ENCODE peak calls at places on chromosomes 11 and 22, in seven cellular contexts. One of them, this sample, is unnamed.

GRCh38 chr11:45162916-45163879 is 16.8 kb downstream of the PRDM11 start:
- DNase-seq in astrocyte of the spinal cord: no peak
- DNase-seq in fibroblast of lung: no peak
- DNase-seq in kidney: no peak
- DNase-seq in endodermal cell: no peak
- DNase-seq in psoas muscle: no peak
- DNase-seq in A549: no peak
- DNase-seq in this sample: no peak

GRCh38 chr11:91624021-91624420 is 600.6 kb upstream of the FAT3 start:
- DNase-seq in astrocyte of the spinal cord: no peak
- DNase-seq in fibroblast of lung: no peak
- DNase-seq in kidney: no peak
- DNase-seq in endodermal cell: no peak
- DNase-seq in psoas muscle: no peak
- DNase-seq in A549: no peak
- DNase-seq in this sample: no peak

GRCh38 chr11:34065505-34066203 is 14.1 kb downstream of the CAPRIN1 start:
- DNase-seq in astrocyte of the spinal cord: peak
- DNase-seq in fibroblast of lung: peak
- DNase-seq in kidney: no peak
- DNase-seq in endodermal cell: peak
- DNase-seq in psoas muscle: no peak
- DNase-seq in A549: no peak
- DNase-seq in this sample: no peak

GRCh38 chr22:50199836-50200332 is 927 bp upstream of the SELENOO start:
- DNase-seq in astrocyte of the spinal cord: no peak
- DNase-seq in fibroblast of lung: peak
- DNase-seq in kidney: no peak
- DNase-seq in endodermal cell: peak
- DNase-seq in psoas muscle: no peak
- DNase-seq in A549: no peak
- DNase-seq in this sample: no peak

GRCh38 chr11:67267188-67268035 is 1.1 kb downstream of the GRK2 start:
- DNase-seq in astrocyte of the spinal cord: no peak
- DNase-seq in fibroblast of lung: no peak
- DNase-seq in kidney: peak
- DNase-seq in endodermal cell: no peak
- DNase-seq in psoas muscle: peak
- DNase-seq in A549: no peak
- DNase-seq in this sample: no peak

GRCh38 chr11:1548221-1549070 is 23.6 kb downstream of the DUSP8 start:
- DNase-seq in astrocyte of the spinal cord: no peak
- DNase-seq in fibroblast of lung: peak
- DNase-seq in kidney: peak
- DNase-seq in endodermal cell: peak
- DNase-seq in psoas muscle: peak
- DNase-seq in A549: peak
- DNase-seq in this sample: no peak

GRCh38 chr22:19755145-19755710 is 5.3 kb upstream of the TBX1 start:
- DNase-seq in astrocyte of the spinal cord: no peak
- DNase-seq in fibroblast of lung: no peak
- DNase-seq in kidney: no peak
- DNase-seq in endodermal cell: peak
- DNase-seq in psoas muscle: no peak
- DNase-seq in A549: no peak
- DNase-seq in this sample: no peak

GRCh38 chr11:66299189-66299588 is 7.5 kb downstream of the TMEM151A start:
- DNase-seq in astrocyte of the spinal cord: no peak
- DNase-seq in fibroblast of lung: no peak
- DNase-seq in kidney: no peak
- DNase-seq in endodermal cell: no peak
- DNase-seq in psoas muscle: no peak
- DNase-seq in A549: no peak
- DNase-seq in this sample: no peak

GRCh38 chr11:69551963-69552362 is 70.5 kb downstream of the LINC01488 start:
- DNase-seq in astrocyte of the spinal cord: no peak
- DNase-seq in fibroblast of lung: no peak
- DNase-seq in kidney: no peak
- DNase-seq in endodermal cell: no peak
- DNase-seq in psoas muscle: no peak
- DNase-seq in A549: no peak
- DNase-seq in this sample: no peak

GRCh38 chr11:16925495-16926065 is 88.6 kb downstream of the PLEKHA7 start:
- DNase-seq in astrocyte of the spinal cord: peak
- DNase-seq in fibroblast of lung: peak
- DNase-seq in kidney: peak
- DNase-seq in endodermal cell: peak
- DNase-seq in psoas muscle: peak
- DNase-seq in A549: peak
- DNase-seq in this sample: no peak
- H3K4me3 ChIP-seq in astrocyte of the spinal cord: peak
- H3K4me3 ChIP-seq in fibroblast of lung: peak
- H3K4me3 ChIP-seq in kidney: peak
- H3K4me3 ChIP-seq in endodermal cell: peak
- H3K4me3 ChIP-seq in psoas muscle: peak
- H3K4me3 ChIP-seq in A549: peak
- H3K4me3 ChIP-seq in this sample: peak

GRCh38 chr11:57179701-57180100 is 2.1 kb upstream of the LRRC55 start:
- DNase-seq in astrocyte of the spinal cord: no peak
- DNase-seq in fibroblast of lung: no peak
- DNase-seq in kidney: no peak
- DNase-seq in endodermal cell: no peak
- DNase-seq in psoas muscle: no peak
- DNase-seq in A549: no peak
- DNase-seq in this sample: no peak
- H3K4me3 ChIP-seq in astrocyte of the spinal cord: no peak
- H3K4me3 ChIP-seq in fibroblast of lung: no peak
- H3K4me3 ChIP-seq in kidney: no peak
- H3K4me3 ChIP-seq in endodermal cell: peak
- H3K4me3 ChIP-seq in psoas muscle: no peak
- H3K4me3 ChIP-seq in A549: no peak
- H3K4me3 ChIP-seq in this sample: no peak

GRCh38 chr11:32439488-32440210 is 4.3 kb upstream of the WT1 start:
- DNase-seq in astrocyte of the spinal cord: no peak
- DNase-seq in fibroblast of lung: no peak
- DNase-seq in kidney: no peak
- DNase-seq in endodermal cell: peak
- DNase-seq in psoas muscle: no peak
- DNase-seq in A549: no peak
- DNase-seq in this sample: no peak
- H3K4me3 ChIP-seq in astrocyte of the spinal cord: no peak
- H3K4me3 ChIP-seq in fibroblast of lung: no peak
- H3K4me3 ChIP-seq in kidney: no peak
- H3K4me3 ChIP-seq in endodermal cell: peak
- H3K4me3 ChIP-seq in psoas muscle: no peak
- H3K4me3 ChIP-seq in A549: no peak
- H3K4me3 ChIP-seq in this sample: no peak

GRCh38 chr11:43879789-43880639 is 617 bp upstream of the ALKBH3 start:
- DNase-seq in astrocyte of the spinal cord: no peak
- DNase-seq in fibroblast of lung: no peak
- DNase-seq in kidney: no peak
- DNase-seq in endodermal cell: no peak
- DNase-seq in psoas muscle: no peak
- DNase-seq in A549: no peak
- DNase-seq in this sample: no peak

GRCh38 chr11:43874738-43875137 is 5.9 kb upstream of the ALKBH3 start:
- DNase-seq in astrocyte of the spinal cord: no peak
- DNase-seq in fibroblast of lung: no peak
- DNase-seq in kidney: no peak
- DNase-seq in endodermal cell: no peak
- DNase-seq in psoas muscle: no peak
- DNase-seq in A549: no peak
- DNase-seq in this sample: no peak

DNA sequence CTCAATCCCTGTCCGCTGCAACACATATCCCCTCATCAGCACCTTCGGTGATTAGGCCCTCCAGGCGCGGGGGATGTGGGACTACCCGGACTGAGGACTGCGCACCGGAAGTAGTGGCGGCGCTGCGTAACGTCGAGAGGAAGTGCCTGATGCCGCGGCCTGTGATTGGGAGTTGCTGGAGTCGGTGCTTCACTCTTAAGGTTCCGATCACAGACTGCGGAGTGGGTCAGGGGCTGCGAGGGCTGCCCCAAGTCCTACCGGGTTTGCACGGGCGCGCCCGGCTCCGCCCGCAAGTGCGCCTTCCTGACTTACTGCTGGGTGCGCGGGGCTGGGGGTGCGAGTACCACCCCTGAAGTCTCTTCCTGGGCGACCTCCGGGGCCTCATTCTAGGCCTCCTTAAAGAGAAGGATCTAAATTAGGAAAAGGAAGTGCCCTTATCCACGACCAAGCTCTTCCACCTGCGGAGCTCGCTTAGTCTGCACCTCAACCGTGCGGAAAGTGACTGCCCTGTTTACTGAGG is at the start of gene ALKBH3:
- DNase-seq in astrocyte of the spinal cord: peak
- DNase-seq in fibroblast of lung: peak
- DNase-seq in kidney: peak
- DNase-seq in endodermal cell: peak
- DNase-seq in psoas muscle: peak
- DNase-seq in A549: peak
- DNase-seq in this sample: peak
- H3K4me3 ChIP-seq in astrocyte of the spinal cord: peak
- H3K4me3 ChIP-seq in fibroblast of lung: peak
- H3K4me3 ChIP-seq in kidney: peak
- H3K4me3 ChIP-seq in endodermal cell: peak
- H3K4me3 ChIP-seq in psoas muscle: peak
- H3K4me3 ChIP-seq in A549: peak
- H3K4me3 ChIP-seq in this sample: peak

DNA sequence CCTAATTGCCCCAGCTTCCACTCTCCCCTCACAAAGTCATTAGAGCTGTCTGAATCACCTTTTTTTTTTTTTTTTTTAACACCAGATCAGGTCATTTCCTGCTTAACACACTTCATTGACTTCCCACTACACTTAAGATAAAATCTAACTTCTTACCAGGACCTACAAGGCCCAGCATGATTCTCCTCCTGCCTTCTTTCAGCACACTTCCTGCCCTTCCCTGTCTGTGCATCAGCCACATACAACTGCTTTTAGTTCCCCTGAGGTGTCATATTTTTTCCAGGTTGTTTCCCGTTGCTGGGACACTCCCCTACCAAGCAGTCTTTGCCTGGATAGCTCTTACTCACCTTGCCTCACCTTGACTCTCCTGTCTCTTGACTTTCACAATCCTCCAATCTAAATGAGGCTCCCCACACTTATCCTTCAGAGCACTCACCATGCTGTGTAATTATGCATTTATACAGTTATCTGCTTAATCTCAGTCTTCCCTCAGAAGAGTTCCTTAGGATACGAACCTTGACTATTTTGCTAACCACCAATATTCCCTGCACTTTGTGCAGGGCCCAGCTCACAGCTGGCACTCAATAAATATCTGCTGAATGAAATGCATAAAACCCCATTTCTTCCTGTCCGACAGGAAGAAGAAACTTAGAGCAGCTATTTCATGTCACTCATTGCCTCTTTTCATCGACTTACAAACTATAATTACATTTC is 96.6 kb upstream of the AKIP1 start:
- DNase-seq in astrocyte of the spinal cord: peak
- DNase-seq in fibroblast of lung: peak
- DNase-seq in kidney: no peak
- DNase-seq in endodermal cell: peak
- DNase-seq in psoas muscle: no peak
- DNase-seq in A549: no peak
- DNase-seq in this sample: no peak
- H3K4me3 ChIP-seq in astrocyte of the spinal cord: no peak
- H3K4me3 ChIP-seq in fibroblast of lung: no peak
- H3K4me3 ChIP-seq in kidney: no peak
- H3K4me3 ChIP-seq in endodermal cell: no peak
- H3K4me3 ChIP-seq in psoas muscle: no peak
- H3K4me3 ChIP-seq in A549: no peak
- H3K4me3 ChIP-seq in this sample: no peak

GRCh38 chr11:61815790-61816735 is 740 bp downstream of the FADS1 start:
- DNase-seq in astrocyte of the spinal cord: peak
- DNase-seq in fibroblast of lung: peak
- DNase-seq in kidney: peak
- DNase-seq in endodermal cell: peak
- DNase-seq in psoas muscle: peak
- DNase-seq in A549: peak
- DNase-seq in this sample: no peak
- H3K4me3 ChIP-seq in astrocyte of the spinal cord: peak
- H3K4me3 ChIP-seq in fibroblast of lung: peak
- H3K4me3 ChIP-seq in kidney: peak
- H3K4me3 ChIP-seq in endodermal cell: peak
- H3K4me3 ChIP-seq in psoas muscle: peak
- H3K4me3 ChIP-seq in A549: peak
- H3K4me3 ChIP-seq in this sample: peak

GRCh38 chr22:41913842-41914534 is 886 bp downstream of the SHISA8 start:
- DNase-seq in astrocyte of the spinal cord: no peak
- DNase-seq in fibroblast of lung: no peak
- DNase-seq in kidney: no peak
- DNase-seq in endodermal cell: peak
- DNase-seq in psoas muscle: no peak
- DNase-seq in A549: no peak
- DNase-seq in this sample: no peak
- H3K4me3 ChIP-seq in astrocyte of the spinal cord: no peak
- H3K4me3 ChIP-seq in fibroblast of lung: no peak
- H3K4me3 ChIP-seq in kidney: no peak
- H3K4me3 ChIP-seq in endodermal cell: no peak
- H3K4me3 ChIP-seq in psoas muscle: no peak
- H3K4me3 ChIP-seq in A549: peak
- H3K4me3 ChIP-seq in this sample: no peak

DNA sequence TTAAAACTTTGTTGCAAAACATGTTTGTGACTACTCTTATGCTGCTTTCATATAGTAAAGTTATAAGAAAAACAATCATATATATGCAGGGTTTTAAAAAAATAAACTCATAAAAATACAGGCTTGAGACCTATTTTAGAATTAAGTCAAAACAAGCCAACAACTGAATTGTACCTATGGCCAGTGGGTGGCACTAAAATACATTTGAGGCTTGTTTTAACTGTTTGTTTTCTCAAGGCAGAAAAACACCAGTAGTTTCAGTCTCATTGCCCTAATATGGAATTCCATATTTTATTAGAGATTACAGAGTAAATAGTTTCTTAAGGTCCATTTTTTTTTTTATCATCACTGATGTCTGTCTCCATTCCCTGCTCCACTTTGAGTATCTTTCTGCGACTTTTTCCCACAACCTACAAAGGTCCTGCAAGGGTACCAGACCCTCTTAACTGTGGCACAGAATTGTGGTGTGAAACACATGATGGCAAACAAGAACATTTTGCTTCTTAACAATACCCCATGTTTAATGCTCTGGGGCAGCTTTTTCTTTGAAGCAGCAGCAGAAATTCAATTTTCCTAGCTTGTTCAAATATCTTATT is 8.5 kb upstream of the CCDC89 start:
- DNase-seq in astrocyte of the spinal cord: peak
- DNase-seq in fibroblast of lung: peak
- DNase-seq in kidney: no peak
- DNase-seq in endodermal cell: no peak
- DNase-seq in psoas muscle: no peak
- DNase-seq in A549: peak
- DNase-seq in this sample: peak
- H3K4me3 ChIP-seq in astrocyte of the spinal cord: no peak
- H3K4me3 ChIP-seq in fibroblast of lung: no peak
- H3K4me3 ChIP-seq in kidney: no peak
- H3K4me3 ChIP-seq in endodermal cell: no peak
- H3K4me3 ChIP-seq in psoas muscle: no peak
- H3K4me3 ChIP-seq in A549: no peak
- H3K4me3 ChIP-seq in this sample: no peak

GRCh38 chr22:24592846-24593809 is at the start of gene LRRC75B:
- DNase-seq in astrocyte of the spinal cord: peak
- DNase-seq in fibroblast of lung: peak
- DNase-seq in kidney: peak
- DNase-seq in endodermal cell: peak
- DNase-seq in psoas muscle: peak
- DNase-seq in A549: peak
- DNase-seq in this sample: peak
- H3K4me3 ChIP-seq in astrocyte of the spinal cord: peak
- H3K4me3 ChIP-seq in fibroblast of lung: peak
- H3K4me3 ChIP-seq in kidney: peak
- H3K4me3 ChIP-seq in endodermal cell: peak
- H3K4me3 ChIP-seq in psoas muscle: peak
- H3K4me3 ChIP-seq in A549: peak
- H3K4me3 ChIP-seq in this sample: peak